ENCODE peak calls at places on chromosome 19, in four cellular contexts. One of them, this sample, is unnamed.

GRCh38 chr19:1860133-1860775 is 3.1 kb downstream of the KLF16 start:
- DNase-seq in cardiac muscle cell: peak
- DNase-seq in ovary: peak
- DNase-seq in HL-60: peak
- DNase-seq in this sample: peak

GRCh38 chr19:2634228-2634951 is 68.1 kb downstream of the GNG7 start:
- DNase-seq in HL-60: peak
- DNase-seq in cardiac muscle cell: peak
- DNase-seq in ovary: no peak
- DNase-seq in this sample: no peak

GRCh38 chr19:5134683-5135082 is 165.8 kb downstream of the KDM4B start:
- DNase-seq in cardiac muscle cell: no peak
- DNase-seq in HL-60: no peak
- DNase-seq in ovary: no peak
- DNase-seq in this sample: no peak

GRCh38 chr19:43470288-43470687 is 4.9 kb upstream of the LYPD3 start:
- DNase-seq in HL-60: no peak
- DNase-seq in ovary: no peak
- DNase-seq in cardiac muscle cell: peak
- DNase-seq in this sample: no peak

GRCh38 chr19:46784262-46785053 is 3.9 kb downstream of the SLC1A5 start:
- DNase-seq in ovary: peak
- DNase-seq in HL-60: peak
- DNase-seq in cardiac muscle cell: peak
- DNase-seq in this sample: peak

GRCh38 chr19:10835089-10835753 is 791 bp downstream of the TMED1 start:
- DNase-seq in cardiac muscle cell: no peak
- DNase-seq in HL-60: no peak
- DNase-seq in ovary: no peak
- DNase-seq in this sample: peak

GRCh38 chr19:13920940-13921744 is 15.1 kb downstream of the CC2D1A start:
- DNase-seq in cardiac muscle cell: peak
- DNase-seq in HL-60: peak
- DNase-seq in ovary: no peak
- DNase-seq in this sample: no peak

GRCh38 chr19:2675892-2676291 is 26.6 kb downstream of the GNG7 start:
- DNase-seq in ovary: no peak
- DNase-seq in cardiac muscle cell: no peak
- DNase-seq in HL-60: no peak
- DNase-seq in this sample: no peak

GRCh38 chr19:8811315-8812172 is 20.6 kb downstream of the ZNF558 start:
- DNase-seq in ovary: no peak
- DNase-seq in HL-60: no peak
- DNase-seq in cardiac muscle cell: no peak
- DNase-seq in this sample: no peak

GRCh38 chr19:1214862-1215731 is 9.5 kb downstream of the STK11 start:
- DNase-seq in HL-60: no peak
- DNase-seq in ovary: peak
- DNase-seq in cardiac muscle cell: no peak
- DNase-seq in this sample: peak

GRCh38 chr19:4829001-4829712 is 2.4 kb downstream of the TICAM1 start:
- DNase-seq in ovary: no peak
- DNase-seq in cardiac muscle cell: no peak
- DNase-seq in HL-60: peak
- DNase-seq in this sample: no peak

GRCh38 chr19:51514866-51515481 is 13.4 kb upstream of the SIGLEC12 start:
- DNase-seq in HL-60: peak
- DNase-seq in cardiac muscle cell: peak
- DNase-seq in ovary: no peak
- DNase-seq in this sample: no peak

GRCh38 chr19:21084343-21084742 is 2.3 kb downstream of the ZNF714 start:
- DNase-seq in cardiac muscle cell: peak
- DNase-seq in ovary: no peak
- DNase-seq in HL-60: no peak
- DNase-seq in this sample: no peak

GRCh38 chr19:47239610-47240296 is 8.8 kb upstream of the BBC3 start:
- DNase-seq in HL-60: no peak
- DNase-seq in ovary: peak
- DNase-seq in cardiac muscle cell: peak
- DNase-seq in this sample: peak

GRCh38 chr19:10858204-10858828 is 10.1 kb downstream of the C19orf38 start:
- DNase-seq in cardiac muscle cell: peak
- DNase-seq in HL-60: no peak
- DNase-seq in ovary: no peak
- DNase-seq in this sample: no peak

GRCh38 chr19:56071151-56071550 is 49.9 kb downstream of the ZNF787 start:
- DNase-seq in HL-60: peak
- DNase-seq in cardiac muscle cell: no peak
- DNase-seq in ovary: no peak
- DNase-seq in this sample: no peak

GRCh38 chr19:18928018-18928805 is 8.7 kb downstream of the DDX49 start:
- DNase-seq in HL-60: no peak
- DNase-seq in ovary: no peak
- DNase-seq in cardiac muscle cell: no peak
- DNase-seq in this sample: no peak
- H3K27ac ChIP-seq in HL-60: no peak
- H3K27ac ChIP-seq in ovary: no peak
- H3K27ac ChIP-seq in cardiac muscle cell: no peak
- H3K27ac ChIP-seq in this sample: no peak

GRCh38 chr19:41354343-41354974 is 737 bp upstream of the TGFB1 start:
- DNase-seq in ovary: peak
- DNase-seq in cardiac muscle cell: no peak
- DNase-seq in HL-60: no peak
- DNase-seq in this sample: peak
- TF ChIP-seq CTCF in ovary: no peak
- TF ChIP-seq CTCF in cardiac muscle cell: no peak
- TF ChIP-seq CTCF in HL-60: no peak
- TF ChIP-seq CTCF in this sample: no peak

GRCh38 chr19:50333235-50333736 is 4.1 kb upstream of the KCNC3 start:
- DNase-seq in ovary: peak
- DNase-seq in HL-60: peak
- DNase-seq in cardiac muscle cell: peak
- DNase-seq in this sample: peak

GRCh38 chr19:50332014-50332263 is 2.8 kb upstream of the KCNC3 start:
- DNase-seq in ovary: no peak
- DNase-seq in cardiac muscle cell: no peak
- DNase-seq in HL-60: no peak
- DNase-seq in this sample: no peak

GRCh38 chr19:50332264-50333038 is 3.3 kb upstream of the KCNC3 start:
- DNase-seq in HL-60: no peak
- DNase-seq in ovary: no peak
- DNase-seq in cardiac muscle cell: no peak
- DNase-seq in this sample: no peak

GRCh38 chr19:50334741-50335421 is 5.7 kb upstream of the KCNC3 start:
- DNase-seq in HL-60: no peak
- DNase-seq in cardiac muscle cell: no peak
- DNase-seq in ovary: no peak
- DNase-seq in this sample: no peak

GRCh38 chr19:50333737-50334617 is 4.8 kb upstream of the KCNC3 start:
- DNase-seq in HL-60: peak
- DNase-seq in ovary: peak
- DNase-seq in cardiac muscle cell: peak
- DNase-seq in this sample: peak
- H3K27ac ChIP-seq in HL-60: peak
- H3K27ac ChIP-seq in ovary: no peak
- H3K27ac ChIP-seq in cardiac muscle cell: peak
- H3K27ac ChIP-seq in this sample: peak

GRCh38 chr19:49073514-49074378 is 1.2 kb upstream of the KCNA7 start:
- DNase-seq in HL-60: peak
- DNase-seq in ovary: no peak
- DNase-seq in cardiac muscle cell: no peak
- DNase-seq in this sample: no peak
- TF ChIP-seq CTCF in HL-60: no peak
- TF ChIP-seq CTCF in ovary: no peak
- TF ChIP-seq CTCF in cardiac muscle cell: peak
- TF ChIP-seq CTCF in this sample: no peak

This sample was measured in sigmoid colon.